ENCODE peak calls at places on chromosome 14, in five cellular contexts. Z is HepG2, O is suprapubic skin, F is HCT116, S is stomach. M is an unnamed sample.

GRCh38 chr14:73774671-73775070 is 60.5 kb upstream of the PNMA1 start:
- DNase-seq in Z (no peak), S (no peak), F (no peak), O (peak; percentile 33), M (no peak)

GRCh38 chr14:55733609-55734008 is 153.6 kb downstream of the KTN1 start:
- DNase-seq in S (no peak), O (no peak), Z (no peak), F (no peak), M (no peak)

GRCh38 chr14:65239897-65240296 is 137.6 kb upstream of the MAX start:
- DNase-seq in F (no peak), Z (no peak), S (no peak), O (no peak), M (no peak)

GRCh38 chr14:52802597-52802996 is 11.2 kb upstream of the GNPNAT1 start:
- DNase-seq in Z (no peak), S (no peak), O (no peak), F (no peak), M (no peak)

GRCh38 chr14:20522332-20522731 is 17.0 kb downstream of the RNASE10 start:
- DNase-seq in O (no peak), Z (no peak), S (no peak), F (no peak), M (no peak)

GRCh38 chr14:21263284-21264024 is 5.8 kb downstream of the HNRNPC start:
- DNase-seq in O (no peak), S (no peak), F (no peak), Z (no peak), M (no peak)

GRCh38 chr14:95515080-95515489 is 1.4 kb downstream of the SYNE3 start:
- DNase-seq in Z (no peak), O (peak; percentile 78), S (no peak), F (no peak), M (no peak)

GRCh38 chr14:94560782-94561655 is at the start of gene SERPINA4:
- DNase-seq in S (peak; percentile 44), F (no peak), O (no peak), Z (peak; percentile 50), M (no peak)

GRCh38 chr14:78399316-78399889 is 229.2 kb downstream of the NRXN3 start:
- DNase-seq in S (no peak), O (no peak), Z (no peak), F (no peak), M (no peak)

GRCh38 chr14:25090716-25091454 is 40.9 kb upstream of the STXBP6 start:
- DNase-seq in F (no peak), Z (no peak), O (no peak), S (peak; percentile 48), M (no peak)

GRCh38 chr14:104016873-104017650 is 68.4 kb upstream of the ASPG start:
- DNase-seq in S (no peak), O (no peak), F (no peak), Z (no peak), M (no peak)

GRCh38 chr14:92501891-92502351 is 11.7 kb upstream of the RIN3 start:
- DNase-seq in F (no peak), Z (no peak), O (no peak), S (no peak), M (no peak)

GRCh38 chr14:105168979-105169507 is 467 bp upstream of the JAG2 start:
- DNase-seq in F (no peak), O (no peak), S (no peak), Z (no peak), M (no peak)

GRCh38 chr14:51554953-51555352 is 96.8 kb upstream of the FRMD6 start:
- DNase-seq in Z (no peak), S (no peak), O (no peak), F (no peak), M (no peak)

GRCh38 chr14:51993274-51993673 is 3.9 kb downstream of the RTRAF start:
- DNase-seq in F (no peak), O (no peak), S (no peak), Z (no peak), M (no peak)

GRCh38 chr14:39576258-39576657 is 144.0 kb upstream of the FBXO33 start:
- DNase-seq in S (no peak), O (no peak), F (no peak), Z (no peak), M (no peak)

GRCh38 chr14:65588426-65589140 is 176.1 kb downstream of the FUT8 start:
- DNase-seq in S (no peak), Z (no peak), F (no peak), O (no peak), M (no peak)

GRCh38 chr14:81533536-81534343 is at the start of gene SEL1L:
- DNase-seq in S (peak; percentile 99), F (peak; percentile 99), Z (peak; percentile 100), O (peak; percentile 100), M (peak; percentile 70)

GRCh38 chr14:49879683-49880204 is 13.1 kb upstream of the ARF6 start:
- DNase-seq in F (peak; percentile 95), S (peak; percentile 51), O (no peak), Z (peak; percentile 80), M (no peak)

GRCh38 chr14:98466807-98467206 is 805.2 kb downstream of the BCL11B start:
- DNase-seq in S (no peak), O (no peak), Z (no peak), F (no peak), M (no peak)

GRCh38 chr14:35215110-35215872 is 76.9 kb upstream of the PSMA6 start:
- DNase-seq in O (no peak), Z (peak; percentile 57), F (peak; percentile 38), S (no peak), M (no peak)

GRCh38 chr14:79712302-79712950 is 498.9 kb downstream of the DIO2 start:
- DNase-seq in Z (no peak), O (no peak), S (no peak), F (no peak), M (no peak)

GRCh38 chr14:75399819-75400678 is 27.8 kb upstream of the JDP2 start:
- DNase-seq in Z (no peak), F (no peak), O (peak; percentile 97), S (peak; percentile 94), M (no peak)

GRCh38 chr14:64788706-64789105 is 84.5 kb downstream of the PLEKHG3 start:
- DNase-seq in O (no peak), S (no peak), Z (no peak), F (peak; percentile 37), M (no peak)

GRCh38 chr14:70814466-70814865 is 5.2 kb upstream of the MAP3K9 start:
- DNase-seq in F (no peak), Z (no peak), O (no peak), S (no peak), M (no peak)

GRCh38 chr14:89757313-89757939 is 197.1 kb downstream of the EFCAB11 start:
- DNase-seq in Z (no peak), O (no peak), F (no peak), S (no peak), M (no peak)

GRCh38 chr14:89755816-89756215 is 198.7 kb downstream of the EFCAB11 start:
- DNase-seq in Z (no peak), F (no peak), O (no peak), S (no peak), M (no peak)

GRCh38 chr14:89750206-89750867 is 204.2 kb downstream of the EFCAB11 start:
- DNase-seq in Z (no peak), S (no peak), F (no peak), O (no peak), M (no peak)

GRCh38 chr14:89750909-89751502 is 203.5 kb downstream of the EFCAB11 start:
- DNase-seq in S (no peak), Z (no peak), O (no peak), F (no peak), M (no peak)

DNA sequence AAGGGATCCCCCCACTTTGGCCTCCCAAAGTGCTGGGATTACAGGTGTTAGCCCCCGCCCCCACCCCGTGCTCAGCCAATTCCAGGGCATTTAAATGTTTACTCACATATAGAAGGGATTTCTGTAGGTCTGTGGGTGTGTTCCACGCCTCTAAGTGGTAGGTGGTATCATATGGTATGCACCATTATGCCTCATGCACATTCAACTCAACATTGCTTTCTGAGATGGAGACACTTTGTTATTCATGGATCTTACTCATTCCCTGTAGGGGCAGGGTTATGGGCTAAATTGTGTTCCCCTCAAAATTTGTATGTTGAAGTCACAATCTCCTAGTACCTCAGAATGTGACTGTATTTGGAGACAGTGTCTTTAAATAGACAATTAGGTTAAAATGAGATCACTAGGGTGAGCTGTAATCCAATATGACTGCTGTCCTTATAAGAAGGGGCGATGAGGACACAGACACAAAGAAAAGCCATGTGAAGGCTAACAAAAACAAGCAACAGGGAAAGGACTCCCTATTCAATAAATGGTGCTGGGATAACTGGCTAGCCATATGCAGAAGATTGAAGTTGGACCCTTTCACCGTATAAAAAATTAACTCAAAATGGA is 200.6 kb downstream of the EFCAB11 start:
- DNase-seq in Z (no peak), S (no peak), O (no peak), F (no peak), M (no peak)
- TF ChIP-seq POLR2AphosphoS5 in Z (no peak), S (no peak), O (no peak), F (no peak), M (no peak)

DNA sequence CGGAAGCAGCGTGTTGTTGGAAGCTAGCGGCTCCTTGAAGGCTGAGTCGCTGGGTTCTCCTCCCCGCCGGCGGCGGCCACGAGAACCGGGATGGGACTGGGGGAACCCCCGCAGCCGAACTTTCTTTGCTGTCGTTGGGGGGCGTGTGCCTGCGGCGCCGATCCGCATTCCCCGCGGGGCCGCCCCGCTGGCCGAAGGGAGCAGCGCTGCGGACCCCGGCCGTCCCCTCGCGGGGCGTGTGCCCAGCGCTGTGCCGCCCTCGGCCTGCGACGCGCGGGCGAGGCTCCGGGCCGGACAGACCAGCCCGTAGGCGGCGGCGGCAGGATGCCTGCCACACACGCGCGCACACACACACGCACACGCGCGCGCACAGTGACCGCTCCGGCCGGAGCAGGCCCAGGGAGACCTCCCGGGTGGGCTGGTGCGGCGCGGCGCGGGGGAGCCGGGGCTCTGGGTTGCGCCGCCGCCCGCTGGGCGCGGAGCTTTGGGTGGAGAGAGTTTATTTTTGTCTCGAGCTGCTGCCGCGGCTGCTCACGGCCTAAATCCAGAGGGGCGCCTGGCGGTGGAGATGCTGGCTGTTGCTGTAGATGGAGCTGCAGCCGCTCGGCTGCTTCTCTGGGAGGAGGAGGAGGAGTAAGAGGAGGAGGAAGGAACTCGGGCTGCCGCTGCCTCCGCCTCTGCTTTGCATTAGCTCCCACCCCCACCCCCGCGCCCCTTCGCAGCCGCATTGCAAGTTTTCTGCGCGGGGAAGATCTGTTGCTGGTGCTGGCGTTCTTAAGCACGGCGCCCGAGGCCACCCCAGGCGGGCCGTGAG is at the start of gene SAMD4A:
- DNase-seq in O (peak; percentile 80), F (no peak), Z (peak; percentile 48), S (peak; percentile 67), M (peak; percentile 41)
- TF ChIP-seq POLR2AphosphoS5 in O (no peak), F (peak; percentile 45), Z (no peak), S (peak; percentile 27), M (no peak)

GRCh38 chr14:69318901-69319475 is 59.0 kb downstream of the GALNT16 start:
- DNase-seq in S (no peak), Z (no peak), F (no peak), O (peak; percentile 40), M (no peak)
- TF ChIP-seq POLR2AphosphoS5 in S (no peak), Z (no peak), F (no peak), O (no peak), M (no peak)

DNA sequence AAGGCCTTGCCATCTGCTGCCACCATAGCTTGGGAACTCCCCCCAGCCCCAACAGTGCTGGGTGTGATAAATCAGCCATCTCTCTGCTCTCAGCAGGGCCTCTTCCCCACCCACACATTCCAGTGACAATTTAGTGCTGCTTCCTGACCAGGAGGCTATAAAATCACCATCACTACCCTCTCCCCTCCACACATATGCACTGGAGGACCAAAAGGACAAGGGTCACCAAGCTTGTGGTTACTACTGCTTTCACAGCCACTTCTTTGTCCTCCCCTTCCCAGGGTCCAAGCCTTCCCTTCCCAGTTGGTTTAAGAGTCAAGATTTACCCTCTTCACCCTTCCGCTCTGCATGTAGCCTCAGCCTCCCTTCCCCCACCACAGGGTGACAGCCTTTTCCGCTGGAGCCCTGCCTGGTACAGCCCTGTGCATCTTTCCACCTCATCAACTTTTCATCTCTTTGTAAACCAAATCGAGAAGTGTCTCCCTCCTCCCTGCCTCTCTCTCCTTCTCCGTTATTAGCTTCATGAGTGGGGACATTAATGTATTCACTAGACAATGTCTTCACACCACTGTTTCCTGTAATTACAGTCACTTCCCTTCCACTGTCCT is 9.4 kb downstream of the PSMB5 start:
- DNase-seq in S (no peak), Z (no peak), O (no peak), F (no peak), M (no peak)
- TF ChIP-seq POLR2AphosphoS5 in S (no peak), Z (peak; percentile 45), O (no peak), F (no peak), M (no peak)